ENCODE peak calls at places on chromosomes 2 and 18, in nine cellular contexts. S, A, J, C, L, R, Y, W and U are unnamed samples. For H3K4me1, the result is how much of the 10 kb centered on the place peaks cover.

GRCh38 chr2:182890305-182890704 is 23.9 kb upstream of the FRZB start:
- DNase-seq in R (no peak), A (no peak), C (no peak), W (no peak), L (no peak), Y (no peak), J (no peak), S (no peak), U (no peak)

GRCh38 chr2:18356676-18357075 is 203.8 kb downstream of the RDH14 start:
- DNase-seq in L (peak), S (no peak), A (no peak), J (peak), W (no peak), Y (no peak), C (peak), R (no peak), U (no peak)

GRCh38 chr2:20625491-20625919 is 25.4 kb downstream of the HS1BP3 start:
- DNase-seq in W (no peak), C (no peak), S (no peak), Y (peak), A (peak), R (no peak), L (no peak), J (no peak), U (no peak)

GRCh38 chr18:10936211-10937053 is 212.9 kb downstream of the PIEZO2 start:
- DNase-seq in J (peak), C (no peak), W (no peak), L (peak), A (no peak), Y (no peak), R (no peak), S (no peak), U (no peak)

GRCh38 chr18:59719533-59720325 is 22.5 kb upstream of the CCBE1 start:
- DNase-seq in W (no peak), L (peak), C (peak), R (no peak), S (no peak), Y (no peak), J (peak), A (no peak), U (no peak)

GRCh38 chr2:61993422-61994024 is 88.0 kb downstream of the COMMD1 start:
- DNase-seq in L (peak), Y (no peak), W (peak), C (peak), A (no peak), J (peak), S (peak), R (peak), U (peak)

GRCh38 chr2:215619022-215619958 is 183.4 kb upstream of the FN1 start:
- DNase-seq in S (peak), W (no peak), R (peak), Y (no peak), L (peak), C (peak), A (no peak), J (peak), U (peak)

GRCh38 chr18:12862467-12862866 is 21.6 kb downstream of the PTPN2 start:
- DNase-seq in L (no peak), W (no peak), J (no peak), C (peak), S (no peak), A (no peak), Y (no peak), R (peak), U (peak)

GRCh38 chr18:78687736-78688135 is 291.9 kb upstream of the SALL3 start:
- DNase-seq in Y (no peak), L (no peak), S (no peak), A (no peak), J (no peak), R (no peak), C (no peak), W (no peak), U (no peak)

GRCh38 chr18:53004798-53005197 is 664.8 kb downstream of the DCC start:
- DNase-seq in A (no peak), L (no peak), W (no peak), C (peak), R (no peak), S (no peak), J (no peak), Y (no peak), U (no peak)

GRCh38 chr2:241122376-241123002 is 20.4 kb upstream of the MTERF4 start:
- DNase-seq in A (no peak), S (no peak), J (no peak), Y (no peak), R (no peak), W (no peak), C (no peak), L (no peak), U (no peak)

GRCh38 chr2:137048455-137048854 is 283.1 kb downstream of the THSD7B start:
- DNase-seq in S (no peak), W (no peak), J (no peak), L (no peak), A (no peak), C (no peak), R (no peak), Y (no peak), U (no peak)

GRCh38 chr2:215479536-215480240 is 43.8 kb upstream of the FN1 start:
- DNase-seq in C (no peak), S (no peak), A (no peak), W (no peak), Y (no peak), R (no peak), L (no peak), J (no peak), U (no peak)

GRCh38 chr2:23497063-23497462 is 112.1 kb downstream of the KLHL29 start:
- DNase-seq in L (peak), A (no peak), W (no peak), C (peak), Y (peak), R (peak), S (no peak), J (no peak), U (no peak)

DNA sequence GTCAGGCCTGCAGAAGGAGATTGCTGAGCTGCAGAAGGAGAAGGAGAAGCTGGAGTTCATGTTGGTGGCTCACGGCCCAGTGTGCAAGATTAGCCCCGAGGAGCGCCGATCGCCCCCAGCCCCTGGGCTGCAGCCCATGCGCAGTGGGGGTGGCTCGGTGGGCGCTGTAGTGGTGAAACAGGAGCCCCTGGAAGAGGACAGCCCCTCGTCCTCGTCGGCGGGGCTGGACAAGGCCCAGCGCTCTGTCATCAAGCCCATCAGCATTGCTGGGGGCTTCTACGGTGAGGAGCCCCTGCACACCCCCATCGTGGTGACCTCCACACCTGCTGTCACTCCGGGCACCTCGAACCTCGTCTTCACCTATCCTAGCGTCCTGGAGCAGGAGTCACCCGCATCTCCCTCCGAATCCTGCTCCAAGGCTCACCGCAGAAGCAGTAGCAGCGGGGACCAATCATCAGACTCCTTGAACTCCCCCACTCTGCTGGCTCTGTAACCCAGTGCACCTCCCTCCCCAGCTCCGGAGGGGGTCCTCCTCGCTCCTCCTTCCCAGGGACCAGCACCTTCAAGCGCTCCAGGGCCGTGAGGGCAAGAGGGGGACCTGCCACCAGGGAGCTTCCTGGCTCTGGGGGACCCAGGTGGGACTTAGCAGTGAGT is 19.4 kb downstream of the FOSL2 start:
- DNase-seq in R (no peak), C (no peak), S (no peak), L (no peak), Y (no peak), A (no peak), W (no peak), J (no peak), U (no peak)
- H3K4me1 ChIP-seq in R (under half), C (under half), S (under half), L (under half), Y (under half), A (under half), W (under half), J (under half), U (under half)

GRCh38 chr2:69592511-69592910 is 51.0 kb downstream of the AAK1 start:
- DNase-seq in Y (no peak), L (no peak), S (no peak), A (no peak), C (no peak), R (no peak), W (no peak), J (no peak), U (no peak)
- H3K4me1 ChIP-seq in Y (under half), L (under half), S (under half), A (under half), C (under half), R (under half), W (under half), J (under half), U (under half)

GRCh38 chr2:128445533-128445900 is 126.8 kb upstream of the HS6ST1 start:
- DNase-seq in W (peak), A (no peak), L (no peak), S (no peak), C (no peak), R (no peak), Y (no peak), J (no peak), U (no peak)

GRCh38 chr2:128447538-128447885 is 128.8 kb upstream of the HS6ST1 start:
- DNase-seq in A (no peak), W (peak), C (no peak), Y (no peak), S (no peak), J (no peak), R (no peak), L (no peak), U (peak)

GRCh38 chr2:128444816-128445532 is 126.3 kb upstream of the HS6ST1 start:
- DNase-seq in S (no peak), W (peak), L (peak), J (no peak), Y (no peak), A (no peak), R (no peak), C (no peak), U (no peak)

GRCh38 chr2:128446866-128447537 is 128.3 kb upstream of the HS6ST1 start:
- DNase-seq in J (no peak), A (no peak), S (no peak), C (no peak), W (peak), L (no peak), Y (no peak), R (no peak), U (no peak)

GRCh38 chr2:128446049-128446811 is 127.6 kb upstream of the HS6ST1 start:
- DNase-seq in W (peak), Y (no peak), C (no peak), J (no peak), L (no peak), A (no peak), R (no peak), S (no peak), U (peak)
- H3K4me1 ChIP-seq in W (under half), Y (under half), C (under half), J (under half), L (under half), A (under half), R (under half), S (under half), U (under half)

GRCh38 chr2:148674063-148675020 is 29.8 kb downstream of the EPC2 start:
- DNase-seq in L (peak), Y (no peak), R (peak), C (peak), A (no peak), W (no peak), J (no peak), S (peak), U (peak)
- H3K4me1 ChIP-seq in L (under half), Y (under half), R (under half), C (under half), A (under half), W (under half), J (under half), S (under half), U (under half)